ENCODE peak calls at places on chromosomes 6 and 20, in seven cellular contexts. P is cardiac muscle cell, T is stomach, I is mesenchymal stem cell, W is foreskin fibroblast, O is NT2/D1, U is fibroblast of lung. L is an unnamed sample.

GRCh38 chr6:117265425-117266266 is at the start of gene VGLL2:
- DNase-seq in P (peak; percentile 62), T (no peak), I (peak; percentile 45), W (peak; percentile 50), O (no peak), U (peak; percentile 49), L (no peak)

GRCh38 chr6:159095561-159096095 is 50.8 kb upstream of the TAGAP start:
- DNase-seq in P (no peak), T (no peak), I (no peak), W (no peak), O (no peak), U (no peak), L (no peak)

GRCh38 chr20:347640-348484 is 951 bp downstream of the NRSN2 start:
- DNase-seq in P (peak; percentile 98), T (peak; percentile 85), I (peak; percentile 98), W (peak; percentile 95), O (peak; percentile 97), U (peak; percentile 93), L (peak; percentile 82)

GRCh38 chr6:9638861-9639260 is 776.0 kb downstream of the TFAP2A start:
- DNase-seq in P (peak; percentile 71), T (no peak), I (no peak), W (no peak), O (no peak), U (no peak), L (no peak)

GRCh38 chr20:46559685-46560440 is 9.4 kb upstream of the OCSTAMP start:
- DNase-seq in P (peak; percentile 19), T (no peak), I (no peak), W (no peak), O (no peak), U (no peak), L (no peak)

GRCh38 chr6:141463237-141463977 is 669.3 kb upstream of the GJE1 start:
- DNase-seq in P (peak; percentile 78), T (no peak), I (peak; percentile 61), W (no peak), O (no peak), U (peak; percentile 70), L (peak; percentile 25)

GRCh38 chr6:100202417-100203194 is 208.6 kb upstream of the MCHR2 start:
- DNase-seq in P (peak; percentile 95), T (no peak), I (peak; percentile 95), W (peak; percentile 89), O (no peak), U (peak; percentile 96), L (peak; percentile 97)

GRCh38 chr20:35515949-35516645 is 13.4 kb downstream of the C20orf173 start:
- DNase-seq in P (peak; percentile 75), T (peak; percentile 36), I (peak; percentile 77), W (peak; percentile 77), O (no peak), U (peak; percentile 94), L (peak; percentile 53)

GRCh38 chr6:10417681-10418104 is 2.8 kb upstream of the TFAP2A start:
- DNase-seq in P (no peak), T (no peak), I (no peak), W (no peak), O (no peak), U (no peak), L (no peak)

GRCh38 chr20:12970372-12970821 is 38.4 kb upstream of the SPTLC3 start:
- DNase-seq in P (peak; percentile 65), T (no peak), I (peak; percentile 60), W (peak; percentile 20), O (peak; percentile 6), U (peak; percentile 39), L (peak; percentile 14)

GRCh38 chr20:25090492-25091429 is 8.8 kb upstream of the VSX1 start:
- DNase-seq in P (no peak), T (no peak), I (no peak), W (no peak), O (no peak), U (no peak), L (no peak)

GRCh38 chr6:88989215-88989614 is 25.8 kb upstream of the RNGTT start:
- DNase-seq in P (peak; percentile 82), T (no peak), I (no peak), W (no peak), O (no peak), U (peak; percentile 50), L (no peak)

GRCh38 chr6:110617057-110617456 is 140.6 kb upstream of the SLC22A16 start:
- DNase-seq in P (no peak), T (no peak), I (no peak), W (no peak), O (no peak), U (no peak), L (no peak)

GRCh38 chr6:45531999-45532605 is 154.4 kb upstream of the SUPT3H start:
- DNase-seq in P (no peak), T (no peak), I (peak; percentile 12), W (no peak), O (no peak), U (no peak), L (no peak)

GRCh38 chr6:45535933-45536332 is 158.2 kb upstream of the SUPT3H start:
- DNase-seq in P (no peak), T (peak; percentile 58), I (no peak), W (no peak), O (no peak), U (no peak), L (no peak)

GRCh38 chr6:45532626-45533258 is 155.0 kb upstream of the SUPT3H start:
- DNase-seq in P (peak; percentile 50), T (no peak), I (peak; percentile 84), W (no peak), O (no peak), U (peak; percentile 33), L (no peak)

GRCh38 chr6:45537539-45537938 is 159.8 kb upstream of the SUPT3H start:
- DNase-seq in P (no peak), T (no peak), I (peak; percentile 16), W (peak; percentile 62), O (no peak), U (no peak), L (no peak)

DNA sequence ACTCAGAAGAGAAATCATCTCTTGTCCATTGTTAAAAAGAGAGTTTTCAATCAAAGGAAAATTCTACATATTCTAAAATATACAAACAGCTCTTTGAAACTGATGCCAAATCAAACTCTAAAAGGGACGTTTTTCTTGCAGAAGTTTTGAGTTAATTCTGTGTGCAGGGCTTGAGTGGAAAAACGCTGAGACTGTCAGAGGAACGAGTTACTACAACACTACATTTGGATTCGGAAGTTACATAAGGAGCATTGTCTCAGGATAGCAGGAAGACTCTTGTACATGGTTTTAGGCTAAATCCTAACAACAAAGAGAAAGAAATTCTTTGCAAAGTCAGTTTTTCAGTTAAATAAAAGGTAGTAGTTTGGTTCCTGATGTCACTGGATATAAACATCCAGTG is 155.7 kb upstream of the SUPT3H start:
- DNase-seq in P (peak; percentile 43), T (no peak), I (peak; percentile 23), W (no peak), O (no peak), U (no peak), L (no peak)
- H3K4me3 ChIP-seq in P (no peak overlapping the region), T (peak overlapping the region; percentile 3), I (no peak overlapping the region), W (peak overlapping the region; percentile 27), O (no peak overlapping the region), U (peak overlapping the region; percentile 45), L (no peak overlapping the region)

DNA sequence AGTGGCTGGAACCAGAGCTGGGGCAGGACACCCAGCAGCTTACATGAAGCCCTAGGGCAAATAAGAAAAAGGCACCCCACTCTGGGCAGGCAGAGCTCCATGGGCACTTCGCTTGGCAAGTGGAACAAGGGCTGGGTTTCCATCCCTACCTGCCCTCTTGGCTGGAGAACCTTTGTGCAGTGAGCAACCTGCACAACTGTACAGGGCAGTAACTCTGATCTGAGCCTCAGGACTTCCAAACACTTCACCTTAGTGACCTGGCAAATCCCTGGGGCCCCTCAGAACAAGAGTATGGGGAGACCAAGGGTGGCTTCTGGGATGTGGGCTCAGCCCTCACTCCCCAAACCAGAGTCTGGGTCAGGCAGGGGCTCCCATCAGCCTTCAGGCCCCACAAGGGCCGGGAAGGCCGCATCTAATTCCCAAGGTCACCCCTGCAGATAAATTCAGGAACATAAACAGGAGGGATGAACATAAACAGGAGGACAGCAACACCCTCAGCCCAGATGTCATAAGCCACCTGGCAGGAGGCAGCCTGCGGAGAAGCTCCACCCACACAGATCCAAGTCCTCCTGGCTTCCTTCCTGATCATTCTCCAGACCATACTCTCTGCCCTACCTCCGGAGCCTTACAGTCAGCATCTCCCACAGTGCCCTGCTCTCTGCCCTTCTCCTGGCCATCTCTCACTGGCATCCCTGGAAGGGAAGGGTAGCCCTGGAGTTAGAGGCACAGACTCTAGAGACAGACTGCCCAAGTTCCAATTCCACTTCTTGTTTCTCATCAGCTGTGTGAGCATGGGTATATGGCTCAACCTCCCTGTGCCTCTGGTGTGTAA is 37.5 kb downstream of the HNF4A start:
- DNase-seq in P (no peak), T (no peak), I (no peak), W (no peak), O (no peak), U (no peak), L (no peak)
- H3K4me3 ChIP-seq in P (no peak overlapping the region), T (no peak overlapping the region), I (no peak overlapping the region), W (no peak overlapping the region), O (no peak overlapping the region), U (no peak overlapping the region), L (no peak overlapping the region)

DNA sequence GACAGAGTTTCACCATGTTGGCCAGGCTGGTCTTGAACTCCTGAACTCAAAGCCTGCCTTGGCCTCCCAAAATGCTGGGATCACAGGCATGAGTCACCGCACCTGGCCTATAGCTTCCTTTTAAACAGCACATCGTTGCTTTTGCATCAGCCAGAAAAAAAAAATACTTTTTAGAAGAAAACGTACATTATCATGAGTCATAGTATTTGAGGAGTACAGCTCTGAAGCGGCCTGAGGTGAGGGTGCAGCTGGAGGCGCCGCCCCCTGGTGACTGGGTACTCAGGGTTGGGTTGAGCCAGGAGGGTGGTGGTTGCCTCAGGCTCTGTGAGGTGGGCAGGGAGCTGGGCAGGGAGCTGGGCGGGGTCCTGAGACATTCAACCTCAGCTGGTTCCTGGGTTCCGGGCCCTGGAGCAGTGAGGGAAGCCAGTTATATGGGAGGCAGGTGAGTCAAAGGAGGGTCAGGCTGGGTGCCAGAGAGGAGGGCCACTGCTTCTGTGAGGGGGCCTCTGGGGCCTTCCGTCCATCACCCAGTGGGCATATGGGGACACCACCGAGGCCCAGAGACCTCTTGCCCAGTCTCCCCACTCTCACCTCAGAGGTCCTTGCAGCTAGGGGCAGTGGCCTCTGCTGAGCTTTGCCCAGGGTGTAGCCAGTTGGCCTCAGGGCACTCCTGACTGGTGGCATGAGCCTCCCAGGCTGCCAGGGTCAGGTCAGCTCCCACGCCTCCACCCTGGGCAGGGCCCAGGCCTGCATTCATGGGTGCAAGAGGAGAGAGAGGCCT is 11.7 kb upstream of the ID1 start:
- DNase-seq in P (peak; percentile 72), T (peak; percentile 81), I (peak; percentile 79), W (peak; percentile 81), O (no peak), U (peak; percentile 89), L (peak; percentile 73)
- H3K4me3 ChIP-seq in P (no peak overlapping the region), T (no peak overlapping the region), I (no peak overlapping the region), W (no peak overlapping the region), O (no peak overlapping the region), U (no peak overlapping the region), L (no peak overlapping the region)

DNA sequence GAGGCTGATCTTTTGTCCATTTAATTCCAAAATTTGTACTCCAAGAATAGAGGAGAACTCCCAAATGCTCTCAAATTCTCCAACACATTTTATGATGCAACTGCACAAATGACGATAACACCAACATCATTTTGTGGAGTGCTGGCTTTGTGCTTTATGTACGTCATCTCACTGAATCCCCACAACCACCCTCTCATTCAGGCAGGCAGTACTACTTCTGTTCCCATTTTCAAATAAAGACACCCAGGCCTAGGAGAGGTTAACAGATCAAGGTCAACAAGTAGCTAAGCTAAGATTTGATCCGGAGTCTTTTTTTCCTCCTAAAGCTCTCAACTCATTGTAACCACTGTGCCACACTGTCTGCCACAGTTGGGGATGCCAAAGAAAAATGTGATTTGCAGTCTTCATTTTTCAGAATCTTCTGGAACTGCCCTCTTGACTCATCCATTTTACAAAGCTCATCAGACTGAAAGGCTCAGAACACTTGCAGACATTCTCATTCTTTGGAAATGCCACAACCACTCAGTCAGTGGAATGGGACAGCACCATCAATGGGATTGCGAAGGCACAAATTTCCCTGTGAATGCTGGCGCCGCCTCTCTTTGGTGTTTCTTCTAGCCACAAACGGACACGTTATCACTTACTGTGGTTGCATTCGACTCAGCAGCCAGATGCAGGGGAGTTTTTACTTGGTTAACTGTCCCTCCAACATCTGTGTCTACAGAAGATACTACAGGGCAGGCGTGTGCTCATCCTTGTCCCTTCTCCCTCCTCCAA is 184.4 kb downstream of the GJA10 start:
- DNase-seq in P (peak; percentile 74), T (no peak), I (no peak), W (no peak), O (no peak), U (peak; percentile 83), L (no peak)
- H3K4me3 ChIP-seq in P (no peak overlapping the region), T (no peak overlapping the region), I (no peak overlapping the region), W (no peak overlapping the region), O (no peak overlapping the region), U (no peak overlapping the region), L (no peak overlapping the region)